ENCODE peak calls at places on chromosome 17, in nine cellular contexts. J is fibroblast of the conjunctiva; N is NCI-H1092; X is activated T-helper 9 cell treated with anti-CD3 and anti-CD28 coated beads, Interleukin-2, amount 50 U/mL, for 16 hours; A is GM03348; P is esophagus squamous epithelium; U is NCI-H510A treated with DMSO at 0.1 percent for 48 hours; W is ovary; B is ELF-1. Q is an unnamed sample.

GRCh38 chr17:17669081-17669850 is 12.0 kb upstream of the RAI1 start:
- DNase-seq in J (no peak), N (peak; percentile 24), X (no peak), A (peak; percentile 52), P (no peak), U (no peak), W (no peak), B (no peak), Q (no peak)

GRCh38 chr17:12673788-12674187 is 8.1 kb downstream of the MYOCD start:
- DNase-seq in J (no peak), N (no peak), X (no peak), A (peak; percentile 9), P (no peak), U (no peak), W (no peak), B (no peak), Q (no peak)

GRCh38 chr17:7836596-7837374 is 2.8 kb downstream of the KDM6B start:
- DNase-seq in J (peak; percentile 95), N (peak; percentile 92), X (peak; percentile 45), A (peak; percentile 58), P (no peak), U (peak; percentile 97), W (peak; percentile 99), B (peak; percentile 99), Q (peak; percentile 100)

GRCh38 chr17:13518271-13519000 is 83.3 kb downstream of the HS3ST3A1 start:
- DNase-seq in J (peak; percentile 29), N (no peak), X (no peak), A (peak; percentile 31), P (no peak), U (no peak), W (no peak), B (no peak), Q (no peak)

GRCh38 chr17:299546-299945 is 53.1 kb downstream of the RPH3AL start:
- DNase-seq in J (no peak), N (no peak), X (no peak), A (no peak), P (no peak), U (no peak), W (peak; percentile 52), B (no peak), Q (no peak)

GRCh38 chr17:67570797-67571196 is 146.9 kb upstream of the NOL11 start:
- DNase-seq in J (no peak), N (no peak), X (no peak), A (no peak), P (no peak), U (no peak), W (no peak), B (no peak), Q (no peak)

GRCh38 chr17:81727324-81728031 is 15.4 kb downstream of the SLC25A10 start:
- DNase-seq in J (no peak), N (peak; percentile 65), X (no peak), A (no peak), P (no peak), U (no peak), W (no peak), B (no peak), Q (peak; percentile 87)

GRCh38 chr17:53032861-53033271 is 789.9 kb upstream of the KIF2B start:
- DNase-seq in J (peak; percentile 24), N (peak; percentile 63), X (no peak), A (no peak), P (no peak), U (peak; percentile 93), W (no peak), B (peak; percentile 83), Q (peak; percentile 95)

GRCh38 chr17:45222994-45223540 is 1.4 kb downstream of the FMNL1 start:
- DNase-seq in J (no peak), N (no peak), X (no peak), A (no peak), P (no peak), U (no peak), W (no peak), B (no peak), Q (no peak)